ENCODE peak calls at places on chromosomes 2 and 18, in ten cellular contexts. P is HCT116, E is sigmoid colon, L is fibroblast of lung, J is cardiac muscle cell, F is left lung, K is PC-9, H is tibial artery, U is breast epithelium, T is upper lobe of right lung. V is an unnamed sample.
A peak's percentile ranks its signal among the peaks of the same experiment; 100 is the strongest.

GRCh38 chr2:215967590-215968373 is 45.6 kb downstream of the MREG start:
- DNase-seq in P (no peak), E (no peak), L (no peak), J (no peak), F (no peak), K (no peak), H (no peak), U (no peak), T (no peak), V (no peak)

GRCh38 chr2:188623995-188624643 is 332.4 kb downstream of the GULP1 start:
- DNase-seq in P (no peak), E (no peak), L (peak; percentile 87), J (peak; percentile 79), F (no peak), K (no peak), H (no peak), U (no peak), T (no peak), V (no peak)

GRCh38 chr2:24489942-24490673 is 946 bp upstream of the NCOA1 start:
- DNase-seq in P (no peak), E (peak; percentile 67), L (peak; percentile 46), J (peak; percentile 50), F (peak; percentile 47), K (peak; percentile 84), H (no peak), U (no peak), T (no peak), V (no peak)

GRCh38 chr2:212228651-212229253 is 309.9 kb downstream of the ERBB4 start:
- DNase-seq in P (no peak), E (no peak), L (peak; percentile 31), J (peak; percentile 8), F (no peak), K (no peak), H (no peak), U (no peak), T (no peak), V (no peak)

GRCh38 chr2:37582371-37582770 is 89.1 kb downstream of the CDC42EP3 start:
- DNase-seq in P (no peak), E (no peak), L (peak; percentile 25), J (no peak), F (no peak), K (no peak), H (no peak), U (no peak), T (no peak), V (no peak)

GRCh38 chr2:191321861-191322662 is 76.9 kb downstream of the MYO1B start:
- DNase-seq in P (peak; percentile 21), E (no peak), L (peak; percentile 95), J (peak; percentile 62), F (no peak), K (peak; percentile 90), H (no peak), U (no peak), T (no peak), V (no peak)

GRCh38 chr2:37389984-37390765 is 45.7 kb downstream of the QPCT start:
- DNase-seq in P (peak; percentile 28), E (no peak), L (peak; percentile 91), J (peak; percentile 81), F (peak; percentile 42), K (peak; percentile 91), H (no peak), U (no peak), T (no peak), V (no peak)

GRCh38 chr18:35143615-35144596 is 96.9 kb upstream of the ZNF397 start:
- DNase-seq in P (peak; percentile 32), E (peak; percentile 78), L (peak; percentile 43), J (peak; percentile 72), F (no peak), K (no peak), H (peak; percentile 69), U (no peak), T (no peak), V (peak; percentile 65)

GRCh38 chr2:12693509-12693908 is 23.2 kb upstream of the TRIB2 start:
- DNase-seq in P (no peak), E (no peak), L (no peak), J (no peak), F (no peak), K (no peak), H (no peak), U (no peak), T (no peak), V (no peak)

DNA sequence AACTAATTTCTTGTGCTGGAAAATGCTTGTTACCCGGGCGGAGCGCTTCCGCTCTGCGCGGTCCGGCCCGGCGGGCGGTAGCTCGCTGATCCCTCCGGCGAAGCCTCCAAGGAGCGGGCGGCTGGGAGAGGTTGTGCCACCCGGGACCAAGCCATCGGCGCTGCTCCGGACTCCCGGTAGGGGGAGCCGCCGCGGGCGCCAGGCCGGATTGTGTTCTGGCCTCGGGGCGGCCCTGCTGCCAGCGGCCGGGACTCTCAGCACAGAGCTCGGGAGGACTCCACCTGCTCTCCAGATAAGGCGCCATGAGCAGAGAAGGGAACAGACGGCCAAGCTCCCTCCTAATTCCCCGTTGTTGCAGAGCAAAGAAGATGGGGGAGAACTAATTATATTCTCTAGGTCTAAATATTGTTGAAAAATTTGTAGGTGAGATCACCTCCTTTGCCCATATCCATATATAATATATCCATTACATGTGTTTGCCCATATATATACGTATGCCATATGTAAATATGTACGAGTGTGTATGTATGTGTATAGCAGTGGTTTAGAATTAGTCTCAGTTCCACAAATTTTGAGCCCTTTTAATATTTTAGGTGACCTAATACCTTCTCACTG is 13.8 kb upstream of the SATB2 start:
- DNase-seq in P (no peak), E (no peak), L (peak; percentile 57), J (peak; percentile 60), F (no peak), K (no peak), H (no peak), U (no peak), T (peak; percentile 85), V (no peak)
- H3K27me3 ChIP-seq in P (no peaks in the 10 kb centered on the region), E (peaks cover 86% of the 10 kb centered on the region), L (peaks cover 60% of the 10 kb centered on the region), J (peaks cover 100% of the 10 kb centered on the region), F (peaks cover 100% of the 10 kb centered on the region), K (peaks cover 23% of the 10 kb centered on the region), H (peaks cover 94% of the 10 kb centered on the region), U (peaks cover 88% of the 10 kb centered on the region), T (peaks cover 99% of the 10 kb centered on the region), V (peaks cover 85% of the 10 kb centered on the region)

DNA sequence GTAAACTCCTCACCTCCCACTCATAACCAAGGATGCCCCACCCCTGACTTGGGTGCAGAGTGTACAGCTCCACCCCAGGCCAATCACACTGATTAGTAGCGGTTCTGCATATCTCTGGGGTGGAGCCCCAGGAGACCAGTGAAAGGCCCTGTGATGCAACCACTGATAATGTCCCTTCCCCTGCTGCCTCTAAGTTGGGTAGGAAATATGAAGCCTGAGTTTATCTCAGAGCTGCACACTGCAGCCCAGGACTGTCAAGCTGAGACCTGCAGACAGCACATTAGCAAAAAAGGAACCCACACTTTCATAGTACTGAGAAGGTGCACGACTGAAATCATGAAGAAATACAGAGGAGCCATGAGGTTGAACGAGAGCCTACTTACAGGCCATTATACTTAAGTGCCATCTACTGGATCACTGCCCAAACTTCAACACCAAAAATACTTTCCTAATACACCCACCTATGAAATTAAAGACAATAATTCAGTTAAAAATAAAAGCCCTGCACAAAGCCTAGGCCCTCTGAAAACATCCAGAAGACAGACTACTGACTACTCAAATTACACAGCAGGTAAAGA is 455.4 kb upstream of the LRRTM4 start:
- DNase-seq in P (no peak), E (no peak), L (no peak), J (no peak), F (no peak), K (no peak), H (no peak), U (no peak), T (no peak), V (no peak)
- TF ChIP-seq CTCF in P (no peak), E (no peak), L (no peak), J (no peak), F (no peak), K (no peak), H (no peak), U (no peak), T (no peak), V (no peak)

GRCh38 chr2:109257653-109258052 is 128.6 kb downstream of the SH3RF3 start:
- DNase-seq in P (no peak), E (no peak), L (peak; percentile 32), J (no peak), F (no peak), K (no peak), H (no peak), U (no peak), T (no peak), V (no peak)
- H3K4me1 ChIP-seq in P (no peaks in the 10 kb centered on the region), E (no peaks in the 10 kb centered on the region), L (peaks cover 9% of the 10 kb centered on the region), J (peaks cover 6% of the 10 kb centered on the region), F (peaks cover 14% of the 10 kb centered on the region), K (peaks cover 2% of the 10 kb centered on the region), H (no peaks in the 10 kb centered on the region), U (no peaks in the 10 kb centered on the region), T (peaks cover 54% of the 10 kb centered on the region), V (peaks cover 17% of the 10 kb centered on the region)

GRCh38 chr2:63050916-63051794 is 525 bp downstream of the OTX1 start:
- DNase-seq in P (no peak), E (peak; percentile 66), L (no peak), J (no peak), F (no peak), K (no peak), H (no peak), U (no peak), T (no peak), V (no peak)

GRCh38 chr2:63047534-63048281 is 2.9 kb upstream of the OTX1 start:
- DNase-seq in P (no peak), E (peak; percentile 64), L (no peak), J (no peak), F (no peak), K (no peak), H (no peak), U (no peak), T (peak; percentile 65), V (no peak)

GRCh38 chr2:63050186-63050915 is at the start of gene OTX1:
- DNase-seq in P (peak; percentile 56), E (peak; percentile 56), L (peak; percentile 30), J (no peak), F (no peak), K (peak; percentile 77), H (no peak), U (no peak), T (peak; percentile 83), V (no peak)

GRCh38 chr2:63048367-63049171 is 2.1 kb upstream of the OTX1 start:
- DNase-seq in P (no peak), E (no peak), L (no peak), J (no peak), F (no peak), K (no peak), H (no peak), U (no peak), T (no peak), V (no peak)

DNA sequence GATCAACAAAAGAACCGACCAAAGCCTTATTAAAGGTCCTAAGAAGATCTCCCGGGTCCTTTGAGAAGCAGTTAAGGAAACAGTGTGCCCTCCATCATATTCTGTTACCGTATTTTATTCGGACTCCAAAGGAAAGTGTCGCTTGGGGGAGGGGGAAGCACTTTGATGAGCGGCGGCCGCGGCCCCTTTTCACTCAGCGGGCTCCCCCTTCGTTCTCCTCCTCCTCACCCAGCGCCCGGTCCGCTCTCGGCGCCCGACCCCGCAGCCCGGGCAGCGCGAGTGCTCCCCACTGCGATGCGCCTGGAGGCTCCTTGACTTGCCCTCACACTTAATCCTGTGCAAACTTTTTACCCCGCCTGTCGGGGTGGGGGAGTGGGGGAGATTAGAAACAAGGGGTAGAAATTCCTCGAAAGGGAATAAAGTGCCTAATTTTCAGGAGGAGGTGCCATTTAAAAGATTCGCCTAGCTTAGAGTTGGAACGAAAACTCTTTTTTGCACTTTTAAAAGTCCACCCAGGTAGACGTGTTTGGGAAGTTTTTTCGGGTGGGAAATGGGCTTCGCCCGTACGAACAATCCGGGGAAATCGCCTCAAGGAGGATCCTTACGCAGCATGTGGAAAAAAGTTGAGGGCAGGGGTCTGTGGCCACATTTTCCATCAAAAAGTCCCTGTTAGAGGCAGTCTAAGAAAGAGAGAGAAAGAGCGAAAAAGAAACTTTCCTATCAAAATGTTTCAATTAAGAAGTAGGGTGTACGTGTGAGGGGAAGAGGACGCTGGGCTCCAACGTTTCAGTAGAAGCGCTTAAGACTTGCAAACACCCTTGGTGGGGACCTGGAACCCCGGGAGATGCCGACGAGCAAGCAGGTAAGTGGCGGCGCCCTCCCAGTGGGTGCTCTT is 1.1 kb upstream of the OTX1 start:
- DNase-seq in P (no peak), E (no peak), L (no peak), J (no peak), F (no peak), K (peak; percentile 52), H (no peak), U (no peak), T (no peak), V (no peak)
- H3K27me3 ChIP-seq in P (no peaks in the 10 kb centered on the region), E (peaks cover 100% of the 10 kb centered on the region), L (peaks cover 56% of the 10 kb centered on the region), J (peaks cover 100% of the 10 kb centered on the region), F (peaks cover 100% of the 10 kb centered on the region), K (no peaks in the 10 kb centered on the region), H (peaks cover 99% of the 10 kb centered on the region), U (peaks cover 64% of the 10 kb centered on the region), T (peaks cover 100% of the 10 kb centered on the region), V (peaks cover 97% of the 10 kb centered on the region)